ENCODE peak calls at places on chromosomes 12 and 14, in five cellular contexts. W is CD8-positive, alpha-beta T cell; D is cardiac muscle cell; H is effector memory CD4-positive, alpha-beta T cell; K is Peyer's patch. J is an unnamed sample. For H3K4me1, the result is how much of the 10 kb centered on the place peaks cover.

GRCh38 chr12:47833591-47834012 is 13.9 kb upstream of the HDAC7 start:
- DNase-seq in W (no peak), D (no peak), H (no peak), K (no peak), J (no peak)

GRCh38 chr14:101197595-101198397 is 294.3 kb upstream of the RTL1 start:
- DNase-seq in W (no peak), D (no peak), H (no peak), K (no peak), J (no peak)

GRCh38 chr12:110546339-110546738 is 36.8 kb downstream of the PPTC7 start:
- DNase-seq in W (no peak), D (peak), H (no peak), K (no peak), J (no peak)

GRCh38 chr12:25759752-25760151 is 198.7 kb upstream of the RASSF8 start:
- DNase-seq in W (no peak), D (no peak), H (no peak), K (no peak), J (no peak)

GRCh38 chr12:109462868-109463692 is 14.0 kb downstream of the KCTD10 start:
- DNase-seq in W (no peak), D (peak), H (no peak), K (peak), J (peak)

GRCh38 chr14:92325835-92326234 is 2.9 kb downstream of the SLC24A4 start:
- DNase-seq in W (no peak), D (no peak), H (no peak), K (no peak), J (no peak)

GRCh38 chr12:70309348-70309747 is 56.7 kb upstream of the KCNMB4 start:
- DNase-seq in W (no peak), D (no peak), H (no peak), K (no peak), J (no peak)

GRCh38 chr14:69580009-69580577 is 5.4 kb upstream of the CCDC177 start:
- DNase-seq in W (no peak), D (peak), H (no peak), K (no peak), J (no peak)

GRCh38 chr12:82896979-82897378 is 210.3 kb downstream of the TMTC2 start:
- DNase-seq in W (no peak), D (peak), H (no peak), K (no peak), J (no peak)

GRCh38 chr12:103884316-103884715 is 43.3 kb upstream of the NT5DC3 start:
- DNase-seq in W (peak), D (peak), H (no peak), K (no peak), J (no peak)

GRCh38 chr12:62581288-62582064 is 114.8 kb downstream of the MON2 start:
- DNase-seq in W (no peak), D (peak), H (no peak), K (no peak), J (peak)

GRCh38 chr14:86639146-86639545 is 1109.2 kb downstream of the FLRT2 start:
- DNase-seq in W (no peak), D (no peak), H (no peak), K (no peak), J (no peak)

GRCh38 chr12:2372178-2372577 is 319.4 kb downstream of the CACNA1C start:
- DNase-seq in W (no peak), D (no peak), H (no peak), K (no peak), J (no peak)

GRCh38 chr12:55717397-55718007 is 1.7 kb downstream of the BLOC1S1 start:
- DNase-seq in W (no peak), D (no peak), H (no peak), K (no peak), J (no peak)

GRCh38 chr12:104549820-104550480 is 93.2 kb downstream of the CHST11 start:
- DNase-seq in W (no peak), D (no peak), H (no peak), K (no peak), J (no peak)

GRCh38 chr12:15522574-15523187 is 200.4 kb downstream of the PTPRO start:
- DNase-seq in W (no peak), D (peak), H (no peak), K (no peak), J (peak)

DNA sequence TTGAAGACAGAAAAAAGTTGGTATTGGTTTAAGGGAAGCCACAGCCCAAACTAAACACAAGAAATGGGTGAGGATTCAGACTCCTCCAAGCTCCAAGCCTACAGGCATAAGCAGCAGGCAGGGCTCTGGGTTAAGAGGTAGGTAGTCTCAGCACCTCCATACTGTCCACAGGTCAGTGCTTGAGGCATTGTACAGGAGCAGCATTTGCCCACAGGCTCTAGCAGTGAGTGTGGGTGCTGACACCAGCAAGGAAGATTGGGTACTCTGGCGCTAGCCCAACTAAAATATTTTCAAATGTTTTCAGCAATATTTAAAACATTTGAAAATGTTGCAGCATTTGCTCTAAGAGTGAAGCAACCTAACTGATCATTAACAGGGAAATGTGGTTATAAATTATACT is 33.1 kb downstream of the FERMT2 start:
- DNase-seq in W (no peak), D (no peak), H (no peak), K (no peak), J (no peak)
- H3K27ac ChIP-seq in W (no peak), D (no peak), H (peak), K (peak), J (no peak)

GRCh38 chr14:97931273-97931672 is 1134.1 kb downstream of the VRK1 start:
- DNase-seq in W (no peak), D (no peak), H (no peak), K (no peak), J (no peak)
- H3K4me3 ChIP-seq in W (no peak), D (no peak), H (no peak), K (no peak), J (no peak)

GRCh38 chr14:95477411-95478089 is 38.9 kb downstream of the SYNE3 start:
- DNase-seq in W (no peak), D (no peak), H (no peak), K (no peak), J (no peak)
- H3K4me1 ChIP-seq in W (under half), D (under half), H (under half), K (under half), J (under half)

GRCh38 chr12:8819676-8819980 is 2.8 kb upstream of the A2ML1 start:
- DNase-seq in W (no peak), D (peak), H (no peak), K (no peak), J (no peak)

GRCh38 chr12:8818526-8818925 is 3.9 kb upstream of the A2ML1 start:
- DNase-seq in W (no peak), D (no peak), H (no peak), K (no peak), J (no peak)

GRCh38 chr12:8817856-8818255 is 4.6 kb upstream of the A2ML1 start:
- DNase-seq in W (no peak), D (no peak), H (no peak), K (no peak), J (no peak)

GRCh38 chr12:8823565-8824300 is 1.3 kb downstream of the A2ML1 start:
- DNase-seq in W (no peak), D (peak), H (no peak), K (no peak), J (peak)

GRCh38 chr12:8822298-8822697 is at the start of gene A2ML1:
- DNase-seq in W (no peak), D (no peak), H (no peak), K (no peak), J (no peak)
- H3K27ac ChIP-seq in W (no peak), D (no peak), H (no peak), K (no peak), J (no peak)

GRCh38 chr12:131783915-131784541 is 44.2 kb upstream of the MMP17 start:
- DNase-seq in W (no peak), D (peak), H (no peak), K (no peak), J (no peak)
- H3K4me3 ChIP-seq in W (no peak), D (no peak), H (no peak), K (no peak), J (no peak)